ENCODE peak calls at places on chromosome 7, in eight cellular contexts. One of them, this sample, is unnamed.

GRCh38 chr7:39465055-39465929 is 100.9 kb upstream of the YAE1 start:
- DNase-seq in endothelial cell: peak
- DNase-seq in left lobe of liver: peak
- DNase-seq in CD4-positive, CD25-positive, alpha-beta regulatory T cell: peak
- DNase-seq in NCI-H460: peak
- DNase-seq in cardiac septum: no peak
- DNase-seq in KBM-7: peak
- DNase-seq in T-helper 1 cell: peak
- DNase-seq in this sample: peak

GRCh38 chr7:44431091-44431608 is 59.3 kb downstream of the NUDCD3 start:
- DNase-seq in T-helper 1 cell: peak
- DNase-seq in KBM-7: no peak
- DNase-seq in endothelial cell: peak
- DNase-seq in CD4-positive, CD25-positive, alpha-beta regulatory T cell: no peak
- DNase-seq in left lobe of liver: no peak
- DNase-seq in NCI-H460: no peak
- DNase-seq in cardiac septum: no peak
- DNase-seq in this sample: no peak

GRCh38 chr7:157266272-157266671 is 70.5 kb upstream of the DNAJB6 start:
- DNase-seq in T-helper 1 cell: no peak
- DNase-seq in endothelial cell: no peak
- DNase-seq in NCI-H460: no peak
- DNase-seq in CD4-positive, CD25-positive, alpha-beta regulatory T cell: no peak
- DNase-seq in cardiac septum: no peak
- DNase-seq in left lobe of liver: no peak
- DNase-seq in KBM-7: no peak
- DNase-seq in this sample: no peak

GRCh38 chr7:907158-907980 is 31.0 kb downstream of the GET4 start:
- DNase-seq in CD4-positive, CD25-positive, alpha-beta regulatory T cell: peak
- DNase-seq in T-helper 1 cell: no peak
- DNase-seq in left lobe of liver: no peak
- DNase-seq in KBM-7: no peak
- DNase-seq in NCI-H460: no peak
- DNase-seq in cardiac septum: no peak
- DNase-seq in endothelial cell: no peak
- DNase-seq in this sample: no peak

GRCh38 chr7:158458716-158459282 is 128.8 kb downstream of the PTPRN2 start:
- DNase-seq in CD4-positive, CD25-positive, alpha-beta regulatory T cell: no peak
- DNase-seq in KBM-7: no peak
- DNase-seq in left lobe of liver: no peak
- DNase-seq in cardiac septum: peak
- DNase-seq in T-helper 1 cell: no peak
- DNase-seq in NCI-H460: no peak
- DNase-seq in endothelial cell: no peak
- DNase-seq in this sample: no peak

GRCh38 chr7:134674424-134674823 is 27.8 kb downstream of the BPGM start:
- DNase-seq in left lobe of liver: no peak
- DNase-seq in NCI-H460: no peak
- DNase-seq in KBM-7: no peak
- DNase-seq in CD4-positive, CD25-positive, alpha-beta regulatory T cell: no peak
- DNase-seq in cardiac septum: no peak
- DNase-seq in endothelial cell: no peak
- DNase-seq in T-helper 1 cell: no peak
- DNase-seq in this sample: no peak

GRCh38 chr7:24498439-24498838 is 74.8 kb upstream of the PALS2 start:
- DNase-seq in KBM-7: no peak
- DNase-seq in cardiac septum: no peak
- DNase-seq in left lobe of liver: no peak
- DNase-seq in T-helper 1 cell: no peak
- DNase-seq in endothelial cell: no peak
- DNase-seq in CD4-positive, CD25-positive, alpha-beta regulatory T cell: no peak
- DNase-seq in NCI-H460: no peak
- DNase-seq in this sample: no peak

GRCh38 chr7:106190589-106191330 is 78.6 kb upstream of the SYPL1 start:
- DNase-seq in KBM-7: no peak
- DNase-seq in cardiac septum: no peak
- DNase-seq in CD4-positive, CD25-positive, alpha-beta regulatory T cell: no peak
- DNase-seq in T-helper 1 cell: no peak
- DNase-seq in left lobe of liver: no peak
- DNase-seq in endothelial cell: peak
- DNase-seq in NCI-H460: no peak
- DNase-seq in this sample: no peak

GRCh38 chr7:36128448-36129047 is 24.5 kb upstream of the EEPD1 start:
- DNase-seq in CD4-positive, CD25-positive, alpha-beta regulatory T cell: no peak
- DNase-seq in T-helper 1 cell: no peak
- DNase-seq in cardiac septum: peak
- DNase-seq in endothelial cell: no peak
- DNase-seq in KBM-7: peak
- DNase-seq in NCI-H460: peak
- DNase-seq in left lobe of liver: peak
- DNase-seq in this sample: no peak

GRCh38 chr7:143429770-143430698 is 13.2 kb upstream of the TAS2R60 start:
- DNase-seq in left lobe of liver: no peak
- DNase-seq in endothelial cell: no peak
- DNase-seq in KBM-7: no peak
- DNase-seq in T-helper 1 cell: no peak
- DNase-seq in CD4-positive, CD25-positive, alpha-beta regulatory T cell: no peak
- DNase-seq in NCI-H460: no peak
- DNase-seq in cardiac septum: no peak
- DNase-seq in this sample: no peak

GRCh38 chr7:91083855-91084644 is 180.2 kb upstream of the FZD1 start:
- DNase-seq in KBM-7: no peak
- DNase-seq in left lobe of liver: no peak
- DNase-seq in T-helper 1 cell: no peak
- DNase-seq in cardiac septum: peak
- DNase-seq in CD4-positive, CD25-positive, alpha-beta regulatory T cell: no peak
- DNase-seq in endothelial cell: no peak
- DNase-seq in NCI-H460: no peak
- DNase-seq in this sample: no peak

GRCh38 chr7:96076350-96076707 is 245.6 kb downstream of the SLC25A13 start:
- DNase-seq in endothelial cell: no peak
- DNase-seq in NCI-H460: no peak
- DNase-seq in cardiac septum: no peak
- DNase-seq in T-helper 1 cell: no peak
- DNase-seq in KBM-7: peak
- DNase-seq in left lobe of liver: no peak
- DNase-seq in CD4-positive, CD25-positive, alpha-beta regulatory T cell: no peak
- DNase-seq in this sample: no peak

GRCh38 chr7:18013936-18014335 is 13.7 kb downstream of the PRPS1L1 start:
- DNase-seq in T-helper 1 cell: no peak
- DNase-seq in left lobe of liver: no peak
- DNase-seq in CD4-positive, CD25-positive, alpha-beta regulatory T cell: no peak
- DNase-seq in endothelial cell: no peak
- DNase-seq in cardiac septum: no peak
- DNase-seq in NCI-H460: no peak
- DNase-seq in KBM-7: no peak
- DNase-seq in this sample: no peak

GRCh38 chr7:133265821-133266220 is 12.9 kb downstream of the EXOC4 start:
- DNase-seq in cardiac septum: no peak
- DNase-seq in left lobe of liver: no peak
- DNase-seq in KBM-7: no peak
- DNase-seq in T-helper 1 cell: no peak
- DNase-seq in endothelial cell: no peak
- DNase-seq in CD4-positive, CD25-positive, alpha-beta regulatory T cell: no peak
- DNase-seq in NCI-H460: no peak
- DNase-seq in this sample: no peak

GRCh38 chr7:151859948-151860685 is 16.8 kb downstream of the PRKAG2 start:
- DNase-seq in NCI-H460: no peak
- DNase-seq in T-helper 1 cell: no peak
- DNase-seq in cardiac septum: no peak
- DNase-seq in left lobe of liver: no peak
- DNase-seq in KBM-7: no peak
- DNase-seq in endothelial cell: no peak
- DNase-seq in CD4-positive, CD25-positive, alpha-beta regulatory T cell: no peak
- DNase-seq in this sample: no peak

GRCh38 chr7:7868245-7868899 is 100.2 kb upstream of the GLCCI1 start:
- DNase-seq in NCI-H460: no peak
- DNase-seq in left lobe of liver: no peak
- DNase-seq in CD4-positive, CD25-positive, alpha-beta regulatory T cell: no peak
- DNase-seq in endothelial cell: no peak
- DNase-seq in KBM-7: peak
- DNase-seq in T-helper 1 cell: no peak
- DNase-seq in cardiac septum: no peak
- DNase-seq in this sample: no peak

GRCh38 chr7:93194368-93194767 is 31.9 kb downstream of the HEPACAM2 start:
- DNase-seq in NCI-H460: no peak
- DNase-seq in T-helper 1 cell: no peak
- DNase-seq in KBM-7: no peak
- DNase-seq in cardiac septum: no peak
- DNase-seq in endothelial cell: no peak
- DNase-seq in CD4-positive, CD25-positive, alpha-beta regulatory T cell: no peak
- DNase-seq in left lobe of liver: no peak
- DNase-seq in this sample: no peak

GRCh38 chr7:1695800-1696454 is 25.9 kb downstream of the ELFN1 start:
- DNase-seq in NCI-H460: no peak
- DNase-seq in cardiac septum: peak
- DNase-seq in left lobe of liver: peak
- DNase-seq in T-helper 1 cell: no peak
- DNase-seq in endothelial cell: no peak
- DNase-seq in KBM-7: no peak
- DNase-seq in CD4-positive, CD25-positive, alpha-beta regulatory T cell: no peak
- DNase-seq in this sample: no peak

GRCh38 chr7:17422966-17423365 is 124.5 kb downstream of the AHR start:
- DNase-seq in NCI-H460: no peak
- DNase-seq in cardiac septum: no peak
- DNase-seq in T-helper 1 cell: no peak
- DNase-seq in left lobe of liver: no peak
- DNase-seq in KBM-7: no peak
- DNase-seq in endothelial cell: no peak
- DNase-seq in CD4-positive, CD25-positive, alpha-beta regulatory T cell: no peak
- DNase-seq in this sample: no peak

GRCh38 chr7:45259966-45260646 is 102.5 kb downstream of the RAMP3 start:
- DNase-seq in left lobe of liver: peak
- DNase-seq in endothelial cell: peak
- DNase-seq in cardiac septum: peak
- DNase-seq in T-helper 1 cell: peak
- DNase-seq in CD4-positive, CD25-positive, alpha-beta regulatory T cell: peak
- DNase-seq in KBM-7: peak
- DNase-seq in NCI-H460: peak
- DNase-seq in this sample: peak

GRCh38 chr7:50207682-50208255 is 96.7 kb upstream of the IKZF1 start:
- DNase-seq in CD4-positive, CD25-positive, alpha-beta regulatory T cell: no peak
- DNase-seq in T-helper 1 cell: no peak
- DNase-seq in NCI-H460: no peak
- DNase-seq in left lobe of liver: no peak
- DNase-seq in KBM-7: no peak
- DNase-seq in endothelial cell: no peak
- DNase-seq in cardiac septum: no peak
- DNase-seq in this sample: no peak

GRCh38 chr7:130276796-130277762 is 10.4 kb downstream of the CPA2 start:
- DNase-seq in cardiac septum: no peak
- DNase-seq in left lobe of liver: no peak
- DNase-seq in endothelial cell: no peak
- DNase-seq in KBM-7: no peak
- DNase-seq in NCI-H460: no peak
- DNase-seq in CD4-positive, CD25-positive, alpha-beta regulatory T cell: no peak
- DNase-seq in T-helper 1 cell: no peak
- DNase-seq in this sample: no peak

GRCh38 chr7:80370587-80370986 is 141.3 kb downstream of the GNAT3 start:
- DNase-seq in KBM-7: no peak
- DNase-seq in NCI-H460: no peak
- DNase-seq in T-helper 1 cell: no peak
- DNase-seq in cardiac septum: no peak
- DNase-seq in endothelial cell: no peak
- DNase-seq in left lobe of liver: no peak
- DNase-seq in CD4-positive, CD25-positive, alpha-beta regulatory T cell: no peak
- DNase-seq in this sample: no peak